ENCODE peak calls at places on chromosome 16, in four cellular contexts. V is HepG2, N is HCT116, R is GM12878. A is an unnamed sample.
A peak's percentile ranks its signal among the peaks of the same experiment; 100 is the strongest.

GRCh38 chr16:57863434-57864160 is 61.3 kb upstream of the KIFC3 start:
- DNase-seq in V (peak; percentile 68), N (peak; percentile 45), R (no peak), A (no peak)

GRCh38 chr16:66927012-66927436 is 1.7 kb upstream of the RRAD start:
- DNase-seq in V (peak; percentile 68), N (no peak), R (no peak), A (no peak)

GRCh38 chr16:54072237-54072636 is 214.3 kb downstream of the IRX3 start:
- DNase-seq in V (no peak), N (no peak), R (no peak), A (no peak)

GRCh38 chr16:70770968-70771552 is 29.9 kb downstream of the VAC14 start:
- DNase-seq in V (peak; percentile 55), N (peak; percentile 32), R (no peak), A (peak; percentile 96)

GRCh38 chr16:349211-349610 is 3.3 kb downstream of the AXIN1 start:
- DNase-seq in V (no peak), N (no peak), R (peak; percentile 50), A (no peak)

GRCh38 chr16:67882374-67883145 is 2.1 kb upstream of the NRN1L start:
- DNase-seq in V (no peak), N (no peak), R (no peak), A (no peak)

GRCh38 chr16:57042157-57043111 is 49.9 kb upstream of the CPNE2 start:
- DNase-seq in V (no peak), N (no peak), R (peak; percentile 88), A (no peak)

GRCh38 chr16:65672960-65673359 is 551.1 kb upstream of the CDH11 start:
- DNase-seq in V (no peak), N (no peak), R (no peak), A (no peak)

GRCh38 chr16:14564881-14565687 is 65.0 kb downstream of the PARN start:
- DNase-seq in V (peak; percentile 34), N (no peak), R (no peak), A (no peak)

GRCh38 chr16:50282010-50282538 is 15.7 kb downstream of the ADCY7 start:
- DNase-seq in V (no peak), N (no peak), R (peak; percentile 86), A (no peak)

GRCh38 chr16:64356267-64356666 is 765.6 kb downstream of the CDH11 start:
- DNase-seq in V (no peak), N (no peak), R (no peak), A (no peak)

GRCh38 chr16:49608801-49609200 is 235.2 kb downstream of the C16orf78 start:
- DNase-seq in V (peak; percentile 39), N (peak; percentile 24), R (no peak), A (no peak)

GRCh38 chr16:15482068-15482747 is 47.8 kb downstream of the BMERB1 start:
- DNase-seq in V (peak; percentile 99), N (peak; percentile 99), R (no peak), A (peak; percentile 75)

GRCh38 chr16:51409001-51409675 is 258.1 kb upstream of the SALL1 start:
- DNase-seq in V (no peak), N (no peak), R (no peak), A (no peak)

GRCh38 chr16:64362193-64362592 is 759.7 kb downstream of the CDH11 start:
- DNase-seq in V (no peak), N (no peak), R (no peak), A (no peak)

GRCh38 chr16:54180421-54181359 is 105.9 kb downstream of the IRX3 start:
- DNase-seq in V (peak; percentile 98), N (no peak), R (no peak), A (no peak)

GRCh38 chr16:27238591-27238990 is 30.0 kb downstream of the NSMCE1 start:
- DNase-seq in V (no peak), N (no peak), R (no peak), A (no peak)

GRCh38 chr16:27080870-27081269 is 14.1 kb downstream of the C16orf82 start:
- DNase-seq in V (peak; percentile 43), N (peak; percentile 29), R (no peak), A (no peak)

GRCh38 chr16:79168321-79168720 is 432.2 kb downstream of the MAF start:
- DNase-seq in V (no peak), N (no peak), R (no peak), A (no peak)

GRCh38 chr16:29804455-29805231 is 1.7 kb upstream of the MAZ start:
- DNase-seq in V (no peak), N (no peak), R (no peak), A (no peak)

DNA sequence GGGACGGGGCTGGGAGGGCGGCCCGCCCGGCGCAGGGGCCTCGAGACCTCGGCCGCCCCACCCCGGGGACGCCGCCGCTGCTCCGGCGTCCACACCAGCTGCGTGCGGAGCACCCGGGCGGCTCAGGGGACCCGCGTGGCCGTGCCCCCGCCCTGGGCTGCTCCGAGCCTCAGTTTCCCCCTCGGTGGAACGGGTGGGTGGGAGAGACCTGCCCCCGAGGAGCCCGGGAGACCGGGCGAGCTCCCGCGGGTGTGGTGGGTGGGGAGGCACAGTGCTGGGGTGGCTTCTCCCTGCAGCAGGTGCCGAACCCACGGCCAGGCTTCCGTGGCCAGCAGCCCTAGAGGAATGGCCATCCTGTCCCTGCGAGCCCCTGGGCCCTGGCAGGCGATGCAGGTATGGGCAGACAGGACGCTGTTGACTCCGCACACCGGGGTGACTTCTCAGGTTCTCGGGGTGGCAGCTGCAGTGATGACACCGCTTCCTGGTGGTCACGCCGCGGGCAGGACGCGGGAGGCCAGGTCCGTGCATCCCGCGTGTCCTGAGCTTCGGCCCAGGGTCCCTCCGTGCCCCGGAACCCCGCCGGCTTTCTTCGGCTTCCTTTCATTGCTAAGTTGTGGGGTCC is 677 bp downstream of the DEF8 start:
- DNase-seq in V (no peak), N (no peak), R (no peak), A (no peak)
- TF ChIP-seq SIN3A in V (no peak), N (no peak), R (no peak), A (no peak)

GRCh38 chr16:75097191-75097761 is 19.3 kb downstream of the LDHD start:
- DNase-seq in V (no peak), N (no peak), R (no peak), A (no peak)
- TF ChIP-seq SIN3A in V (no peak), N (no peak), R (no peak), A (peak; percentile 86)

DNA sequence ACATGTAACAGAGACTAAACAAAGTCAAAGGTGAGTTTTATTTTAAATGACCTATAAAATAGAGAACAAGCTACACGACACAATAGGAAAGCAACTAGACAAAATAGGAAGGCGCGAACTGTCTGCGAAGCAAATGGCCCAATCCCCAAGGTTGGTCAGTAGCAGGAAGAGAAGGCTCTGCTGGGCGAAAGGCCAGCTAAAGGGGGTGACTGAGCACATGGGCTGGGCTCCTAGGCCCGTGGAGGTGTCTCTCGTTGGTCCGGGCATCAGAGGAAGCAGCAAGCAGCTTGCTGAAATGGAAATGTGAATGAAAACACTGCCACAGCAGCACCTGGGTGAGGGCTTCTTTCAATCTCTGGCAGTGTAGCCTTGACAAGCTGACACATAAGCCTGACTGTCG is 129.4 kb downstream of the ZNF778 start:
- DNase-seq in V (no peak), N (no peak), R (no peak), A (no peak)
- TF ChIP-seq SIN3A in V (no peak), N (no peak), R (no peak), A (no peak)

GRCh38 chr16:73082608-73083007 is 34.7 kb upstream of the ZFHX3 start:
- DNase-seq in V (peak; percentile 37), N (no peak), R (no peak), A (no peak)
- TF ChIP-seq SIN3A in V (no peak), N (no peak), R (no peak), A (no peak)

A was measured in H1.